ENCODE peak calls at places on chromosomes 5 and 9, in six cellular contexts. I is stomach, A is IMR-90, Z is heart left ventricle, F is A549, K is spleen. E is an unnamed sample.

GRCh38 chr9:133955821-133956411 is 36.2 kb downstream of the VAV2 start:
- DNase-seq in I (no peak), A (peak; percentile 47), Z (peak; percentile 63), F (no peak), K (peak; percentile 91), E (no peak)

GRCh38 chr9:68538200-68538599 is 2.5 kb downstream of the TMEM252 start:
- DNase-seq in I (no peak), A (peak; percentile 26), Z (no peak), F (no peak), K (no peak), E (no peak)

GRCh38 chr9:131579789-131580211 is 34.5 kb downstream of the PRRT1B start:
- DNase-seq in I (no peak), A (no peak), Z (no peak), F (no peak), K (no peak), E (no peak)

GRCh38 chr5:16656561-16657191 is 39.9 kb upstream of the RETREG1 start:
- DNase-seq in I (no peak), A (no peak), Z (no peak), F (no peak), K (no peak), E (no peak)

GRCh38 chr5:58019614-58020013 is 440.3 kb downstream of the PLK2 start:
- DNase-seq in I (peak; percentile 27), A (no peak), Z (peak; percentile 66), F (no peak), K (peak; percentile 76), E (no peak)

GRCh38 chr5:8525835-8526234 is 656.9 kb downstream of the MTRR start:
- DNase-seq in I (no peak), A (no peak), Z (no peak), F (no peak), K (no peak), E (no peak)

GRCh38 chr5:83721878-83722779 is 1.5 kb upstream of the HAPLN1 start:
- DNase-seq in I (peak; percentile 49), A (peak; percentile 63), Z (peak; percentile 75), F (peak; percentile 67), K (peak; percentile 72), E (peak; percentile 80)

GRCh38 chr9:136629879-136630661 is 32.6 kb upstream of the EGFL7 start:
- DNase-seq in I (peak; percentile 74), A (peak; percentile 24), Z (peak; percentile 86), F (no peak), K (peak; percentile 93), E (no peak)

GRCh38 chr5:149310947-149311675 is 34.2 kb upstream of the GRPEL2 start:
- DNase-seq in I (no peak), A (peak; percentile 83), Z (no peak), F (no peak), K (no peak), E (no peak)

GRCh38 chr9:87498046-87498815 is 564 bp downstream of the DAPK1 start:
- DNase-seq in I (peak; percentile 57), A (no peak), Z (peak; percentile 67), F (peak; percentile 69), K (peak; percentile 83), E (no peak)

GRCh38 chr5:21594566-21594965 is 1258.6 kb downstream of the CDH12 start:
- DNase-seq in I (no peak), A (no peak), Z (no peak), F (no peak), K (no peak), E (no peak)

GRCh38 chr9:91727316-91727861 is 222.6 kb downstream of the ROR2 start:
- DNase-seq in I (no peak), A (peak; percentile 56), Z (no peak), F (peak; percentile 80), K (no peak), E (peak; percentile 94)

GRCh38 chr5:154783774-154784460 is 28.7 kb downstream of the LARP1 start:
- DNase-seq in I (no peak), A (peak; percentile 32), Z (no peak), F (no peak), K (no peak), E (no peak)

GRCh38 chr5:121503111-121503840 is 348.4 kb upstream of the FTMT start:
- DNase-seq in I (peak; percentile 29), A (no peak), Z (no peak), F (no peak), K (no peak), E (no peak)

GRCh38 chr5:76691470-76692273 is 24.3 kb upstream of the F2R start:
- DNase-seq in I (no peak), A (peak; percentile 59), Z (no peak), F (no peak), K (no peak), E (no peak)

GRCh38 chr9:82598254-82599039 is 464.5 kb downstream of the RASEF start:
- DNase-seq in I (no peak), A (peak; percentile 12), Z (no peak), F (no peak), K (no peak), E (no peak)

GRCh38 chr5:80141147-80141671 is 106.1 kb downstream of the THBS4 start:
- DNase-seq in I (peak; percentile 42), A (peak; percentile 15), Z (peak; percentile 91), F (no peak), K (peak; percentile 87), E (no peak)

GRCh38 chr9:33416996-33417395 is 14.6 kb upstream of the AQP7 start:
- DNase-seq in I (no peak), A (no peak), Z (no peak), F (no peak), K (no peak), E (no peak)

GRCh38 chr5:178790371-178790770 is 59.9 kb upstream of the ZNF354A start:
- DNase-seq in I (no peak), A (no peak), Z (no peak), F (no peak), K (no peak), E (no peak)

GRCh38 chr5:80245986-80246781 is 9.7 kb downstream of the SERINC5 start:
- DNase-seq in I (no peak), A (peak; percentile 57), Z (no peak), F (no peak), K (no peak), E (no peak)

GRCh38 chr9:125747765-125748510 is 765 bp downstream of the PBX3 start:
- DNase-seq in I (peak; percentile 35), A (no peak), Z (peak; percentile 79), F (peak; percentile 44), K (peak; percentile 92), E (peak; percentile 32)

GRCh38 chr9:23117621-23118020 is 671.0 kb downstream of the DMRTA1 start:
- DNase-seq in I (no peak), A (peak; percentile 80), Z (no peak), F (no peak), K (no peak), E (peak; percentile 9)

GRCh38 chr5:147327421-147327820 is 92.6 kb downstream of the STK32A start:
- DNase-seq in I (no peak), A (no peak), Z (no peak), F (no peak), K (no peak), E (no peak)

GRCh38 chr5:34866989-34867471 is 28.1 kb downstream of the TTC23L start:
- DNase-seq in I (no peak), A (no peak), Z (no peak), F (no peak), K (no peak), E (no peak)

GRCh38 chr5:34867660-34868059 is 28.7 kb downstream of the TTC23L start:
- DNase-seq in I (no peak), A (no peak), Z (no peak), F (no peak), K (no peak), E (no peak)

GRCh38 chr5:34865131-34865530 is 26.2 kb downstream of the TTC23L start:
- DNase-seq in I (no peak), A (no peak), Z (no peak), F (no peak), K (no peak), E (no peak)

GRCh38 chr5:34859253-34859652 is 20.3 kb downstream of the TTC23L start:
- DNase-seq in I (no peak), A (no peak), Z (no peak), F (no peak), K (no peak), E (no peak)

GRCh38 chr5:34863947-34864346 is 25.0 kb downstream of the TTC23L start:
- DNase-seq in I (no peak), A (no peak), Z (no peak), F (no peak), K (no peak), E (no peak)
- TF ChIP-seq POLR2A in I (no peak), A (no peak), Z (no peak), F (no peak), K (no peak), E (no peak)

DNA sequence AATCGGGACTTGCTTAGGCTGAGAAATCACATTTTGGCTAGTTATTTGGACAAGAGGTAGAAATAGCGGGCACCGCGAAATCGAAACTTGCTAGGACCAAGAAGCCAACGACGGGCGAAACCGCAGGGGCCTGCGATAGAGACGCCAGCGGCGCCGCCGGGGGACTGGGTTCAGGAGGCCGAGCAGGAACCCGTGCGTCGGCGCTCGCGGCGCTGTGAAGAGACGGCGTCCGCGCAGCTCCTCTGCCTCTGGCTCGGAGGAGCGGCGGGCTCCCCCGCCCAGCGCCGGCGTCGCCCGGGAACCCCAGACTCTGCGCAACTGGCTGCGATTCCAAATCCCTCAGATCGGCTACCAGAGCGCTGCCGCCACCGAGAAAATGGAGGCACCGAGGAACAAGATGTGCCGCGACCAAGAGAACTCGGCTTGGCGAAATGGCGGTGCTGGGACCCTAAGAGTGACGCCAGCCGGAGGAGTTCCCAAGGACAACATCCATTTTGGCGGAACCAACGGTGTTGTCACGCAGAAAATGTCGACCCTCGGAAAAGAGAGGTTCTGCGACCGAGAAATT is 26.2 kb upstream of the ANXA2R start:
- DNase-seq in I (peak; percentile 82), A (peak; percentile 69), Z (peak; percentile 89), F (no peak), K (peak; percentile 96), E (no peak)
- TF ChIP-seq POLR2A in I (no peak), A (peak; percentile 59), Z (no peak), F (peak; percentile 44), K (peak; percentile 38), E (peak; percentile 34)

DNA sequence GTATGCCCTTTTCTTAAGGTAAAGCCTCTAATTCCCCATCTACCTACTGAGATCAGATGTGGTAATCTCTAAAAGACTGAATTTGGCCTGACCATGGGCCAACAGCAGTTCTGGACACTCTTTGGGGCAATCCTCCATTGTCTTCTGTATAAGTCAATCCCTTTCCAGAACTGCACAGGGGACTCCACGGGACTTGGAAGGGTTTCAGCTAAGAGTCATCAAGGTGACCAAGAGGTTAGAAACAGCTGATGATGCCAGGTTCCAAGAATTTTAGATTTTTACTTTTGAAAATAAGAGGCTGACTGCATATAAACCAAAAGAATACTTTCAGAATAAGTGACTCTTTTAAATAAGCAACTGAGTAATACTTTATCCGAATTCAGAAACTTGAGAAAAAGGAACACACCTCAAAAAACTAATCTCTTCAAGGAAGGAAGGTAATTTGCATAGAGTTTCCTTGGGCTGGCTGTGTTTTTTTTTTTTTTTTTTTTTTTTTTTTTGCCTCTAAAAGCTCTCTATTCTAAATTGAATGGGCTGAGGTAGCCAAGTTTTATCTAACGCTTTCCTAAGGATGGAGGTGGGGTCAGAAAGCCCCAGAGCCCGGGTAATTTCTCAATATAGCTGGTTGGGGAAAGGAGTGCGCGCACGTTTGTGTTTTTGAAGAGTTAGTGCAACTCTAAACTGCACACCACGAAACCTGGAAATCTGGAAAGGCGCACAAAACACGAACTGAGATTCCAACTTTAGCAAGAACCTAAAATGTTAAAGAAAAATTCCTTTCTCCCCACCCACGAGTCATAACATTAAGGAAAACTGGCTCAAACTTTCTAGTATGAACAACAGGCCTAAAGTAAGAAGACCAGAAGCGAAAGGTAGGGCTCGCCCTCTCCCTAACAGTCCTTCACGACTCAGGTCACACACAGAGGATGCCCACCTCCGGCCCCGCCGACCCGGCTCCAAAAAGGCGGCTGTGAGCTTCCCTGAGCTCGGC is 1.3 kb downstream of the VCP start:
- DNase-seq in I (peak; percentile 30), A (peak; percentile 46), Z (no peak), F (no peak), K (no peak), E (peak; percentile 15)
- TF ChIP-seq POLR2A in I (no peak), A (no peak), Z (no peak), F (no peak), K (no peak), E (no peak)

GRCh38 chr5:111757582-111758283 is 739 bp upstream of the NREP start:
- DNase-seq in I (peak; percentile 91), A (peak; percentile 93), Z (peak; percentile 98), F (peak; percentile 62), K (peak; percentile 94), E (peak; percentile 53)
- TF ChIP-seq POLR2A in I (no peak), A (no peak), Z (no peak), F (peak; percentile 62), K (no peak), E (peak; percentile 36)

E was measured in H54.